ENCODE peak calls at places on chromosomes 1 and 21, in five cellular contexts. N is PC-3, K is esophagus squamous epithelium, D is uterus, I is mesendoderm. U is an unnamed sample. For H3K27me3, the result is how much of the 10 kb centered on the place peaks cover.

GRCh38 chr1:171712341-171712740 is 29.5 kb downstream of the VAMP4 start:
- DNase-seq in N (no peak), K (no peak), D (no peak), I (no peak), U (no peak)

GRCh38 chr21:46554431-46555224 is 50.3 kb downstream of the S100B start:
- DNase-seq in N (no peak), K (no peak), D (no peak), I (no peak), U (no peak)

GRCh38 chr1:229047161-229047840 is 223.6 kb upstream of the RAB4A start:
- DNase-seq in N (no peak), K (no peak), D (no peak), I (no peak), U (no peak)

GRCh38 chr1:10459185-10459584 is 9.4 kb downstream of the CORT start:
- DNase-seq in N (peak), K (no peak), D (no peak), I (peak), U (no peak)

GRCh38 chr1:92291372-92291999 is 7.3 kb downstream of the GLMN start:
- DNase-seq in N (peak), K (no peak), D (no peak), I (peak), U (no peak)

GRCh38 chr1:207084701-207085180 is 3.9 kb upstream of the C4BPB start:
- DNase-seq in N (peak), K (no peak), D (no peak), I (peak), U (no peak)

GRCh38 chr1:34985063-34985770 is at the start of gene TMEM35B:
- DNase-seq in N (peak), K (no peak), D (peak), I (peak), U (peak)

GRCh38 chr1:202367200-202367742 is 18.8 kb downstream of the PPP1R12B start:
- DNase-seq in N (no peak), K (no peak), D (no peak), I (no peak), U (no peak)

GRCh38 chr1:194487172-194487571 is 1300.8 kb upstream of the B3GALT2 start:
- DNase-seq in N (no peak), K (no peak), D (no peak), I (no peak), U (no peak)

GRCh38 chr1:174643206-174643605 is 195.4 kb downstream of the GPR52 start:
- DNase-seq in N (no peak), K (no peak), D (no peak), I (no peak), U (no peak)

GRCh38 chr1:71087060-71087459 is 6.2 kb upstream of the ZRANB2 start:
- DNase-seq in N (no peak), K (no peak), D (no peak), I (peak), U (no peak)

GRCh38 chr1:198619375-198620140 is 19.3 kb upstream of the PTPRC start:
- DNase-seq in N (no peak), K (no peak), D (no peak), I (no peak), U (no peak)

GRCh38 chr21:35727830-35728229 is 332.5 kb downstream of the SETD4 start:
- DNase-seq in N (no peak), K (no peak), D (no peak), I (no peak), U (no peak)

GRCh38 chr1:92994105-92994712 is 32.9 kb upstream of the DIPK1A start:
- DNase-seq in N (peak), K (peak), D (peak), I (peak), U (peak)

GRCh38 chr1:74689800-74690696 is 16.5 kb upstream of the ERICH3 start:
- DNase-seq in N (peak), K (no peak), D (peak), I (peak), U (no peak)

GRCh38 chr1:243367314-243367713 is 111.5 kb downstream of the SDCCAG8 start:
- DNase-seq in N (no peak), K (no peak), D (no peak), I (no peak), U (no peak)

DNA sequence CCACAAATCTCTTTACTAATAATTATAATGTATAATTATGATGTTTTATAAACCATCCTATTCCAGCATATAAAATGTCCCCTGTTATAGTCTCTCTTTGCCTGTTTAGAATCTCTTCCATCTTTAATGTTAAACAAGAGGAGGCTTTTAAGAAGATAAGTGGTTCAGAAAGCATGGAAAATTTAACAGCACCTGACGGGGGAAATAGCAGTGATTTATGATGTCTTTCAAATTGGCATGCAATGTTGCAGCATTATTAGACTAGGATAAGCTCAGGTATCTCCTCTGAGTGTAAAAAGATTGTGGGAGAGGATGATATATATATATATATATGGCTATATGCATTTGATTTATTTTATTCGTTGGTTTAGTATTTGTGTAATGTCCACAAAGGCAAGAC is 24.4 kb downstream of the GIPC2 start:
- DNase-seq in N (no peak), K (no peak), D (no peak), I (no peak), U (no peak)
- H3K27ac ChIP-seq in N (peak), K (peak), D (no peak), I (no peak), U (no peak)

GRCh38 chr1:76921590-76921989 is 54.3 kb downstream of the ST6GALNAC5 start:
- DNase-seq in N (no peak), K (no peak), D (no peak), I (no peak), U (no peak)
- H3K27me3 ChIP-seq in N (under half), K (under half), D (under half), I (under half), U (under half)

GRCh38 chr1:9191216-9191615 is 43.4 kb upstream of the H6PD start:
- DNase-seq in N (no peak), K (no peak), D (no peak), I (no peak), U (no peak)
- H3K4me3 ChIP-seq in N (no peak), K (no peak), D (no peak), I (no peak), U (no peak)

GRCh38 chr1:41724248-41724647 is 194.5 kb downstream of the HIVEP3 start:
- DNase-seq in N (no peak), K (no peak), D (no peak), I (no peak), U (no peak)

GRCh38 chr1:41728403-41729202 is 190.1 kb downstream of the HIVEP3 start:
- DNase-seq in N (no peak), K (no peak), D (no peak), I (no peak), U (peak)

GRCh38 chr1:41727749-41728115 is 191.0 kb downstream of the HIVEP3 start:
- DNase-seq in N (no peak), K (no peak), D (no peak), I (no peak), U (no peak)

GRCh38 chr1:41730806-41731205 is 187.9 kb downstream of the HIVEP3 start:
- DNase-seq in N (no peak), K (no peak), D (no peak), I (no peak), U (no peak)

DNA sequence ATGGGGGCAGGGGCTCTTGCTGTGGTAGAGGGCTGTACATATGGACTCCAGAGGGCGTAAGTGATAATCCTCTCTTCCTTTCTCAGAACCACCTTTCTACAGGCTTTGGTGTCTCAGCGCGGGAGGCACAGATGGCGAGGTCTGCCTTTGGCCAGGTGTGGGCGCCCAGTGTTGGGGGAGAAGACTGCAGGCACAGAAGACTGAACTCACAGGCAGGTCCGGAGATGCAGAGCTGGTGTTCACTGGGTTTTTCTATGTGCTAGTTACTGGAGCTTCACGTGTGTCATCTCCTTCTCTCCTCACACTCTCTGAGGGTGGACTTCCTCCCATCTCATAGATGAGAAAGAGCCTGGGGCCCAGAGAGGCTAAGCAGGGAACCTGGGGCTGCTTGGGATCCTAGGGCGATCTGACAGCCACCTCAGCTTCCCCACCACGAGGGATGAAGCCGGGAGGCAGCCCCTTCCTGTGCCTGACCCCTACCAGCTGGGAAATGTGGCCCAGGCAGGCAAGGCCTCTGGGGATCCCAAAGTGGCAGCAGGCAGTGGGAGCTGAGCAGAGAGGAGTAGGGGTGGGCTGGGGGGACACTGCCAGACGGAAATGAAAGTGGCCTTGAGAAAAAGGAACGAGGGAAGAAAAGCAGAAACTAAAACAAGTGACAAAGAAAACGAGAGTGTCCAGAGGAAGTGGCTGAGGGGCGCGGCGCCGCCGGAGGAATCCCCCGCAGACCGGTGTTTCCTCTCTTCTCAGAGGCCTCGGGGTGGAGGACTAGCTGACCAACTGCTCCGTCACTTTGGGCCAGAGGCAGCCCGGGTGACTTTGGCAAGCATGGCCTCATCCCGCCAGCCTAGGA is 191.6 kb downstream of the HIVEP3 start:
- DNase-seq in N (no peak), K (no peak), D (no peak), I (peak), U (peak)
- H3K27ac ChIP-seq in N (no peak), K (no peak), D (no peak), I (no peak), U (peak)

DNA sequence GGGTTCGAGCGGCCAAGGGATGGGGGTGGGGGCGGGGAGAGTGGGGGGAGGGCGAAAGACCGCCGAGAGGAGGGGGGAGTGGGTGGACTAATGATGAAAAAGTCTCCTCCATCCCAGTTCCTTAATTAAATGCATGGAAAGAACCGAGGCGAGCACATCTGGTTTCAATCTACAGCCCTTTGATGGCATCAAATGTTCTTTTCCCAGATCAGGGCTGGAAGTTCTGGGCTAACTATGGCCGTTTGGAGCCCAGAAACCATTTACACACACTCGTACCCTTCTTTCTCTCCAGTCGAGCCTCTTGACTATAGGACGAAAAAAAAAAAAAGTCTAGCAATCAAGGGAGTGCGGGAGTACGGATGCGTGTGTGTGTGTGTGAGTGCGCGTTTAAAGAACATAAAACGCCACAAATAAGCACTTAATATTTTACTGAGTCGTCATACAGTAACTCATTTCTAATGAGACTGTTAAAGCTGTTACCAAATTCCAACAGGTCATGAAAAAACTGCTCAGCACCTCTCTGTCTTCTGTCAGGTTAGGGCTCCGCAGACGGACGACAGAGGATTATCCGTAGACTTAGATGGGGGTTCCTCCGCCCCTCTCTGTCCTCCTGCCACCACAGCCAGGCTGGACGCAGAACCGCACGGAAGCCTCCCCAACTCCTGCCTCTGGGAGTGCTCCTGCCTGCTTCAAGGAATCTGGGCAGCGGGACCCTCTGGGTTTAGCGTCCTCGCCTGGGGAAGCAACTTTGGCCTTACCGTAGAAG is 2.1 kb upstream of the PRRX1 start:
- DNase-seq in N (no peak), K (no peak), D (peak), I (peak), U (no peak)
- H3K27me3 ChIP-seq in N (under half), K (under half), D (under half), I (half or more), U (under half)

DNA sequence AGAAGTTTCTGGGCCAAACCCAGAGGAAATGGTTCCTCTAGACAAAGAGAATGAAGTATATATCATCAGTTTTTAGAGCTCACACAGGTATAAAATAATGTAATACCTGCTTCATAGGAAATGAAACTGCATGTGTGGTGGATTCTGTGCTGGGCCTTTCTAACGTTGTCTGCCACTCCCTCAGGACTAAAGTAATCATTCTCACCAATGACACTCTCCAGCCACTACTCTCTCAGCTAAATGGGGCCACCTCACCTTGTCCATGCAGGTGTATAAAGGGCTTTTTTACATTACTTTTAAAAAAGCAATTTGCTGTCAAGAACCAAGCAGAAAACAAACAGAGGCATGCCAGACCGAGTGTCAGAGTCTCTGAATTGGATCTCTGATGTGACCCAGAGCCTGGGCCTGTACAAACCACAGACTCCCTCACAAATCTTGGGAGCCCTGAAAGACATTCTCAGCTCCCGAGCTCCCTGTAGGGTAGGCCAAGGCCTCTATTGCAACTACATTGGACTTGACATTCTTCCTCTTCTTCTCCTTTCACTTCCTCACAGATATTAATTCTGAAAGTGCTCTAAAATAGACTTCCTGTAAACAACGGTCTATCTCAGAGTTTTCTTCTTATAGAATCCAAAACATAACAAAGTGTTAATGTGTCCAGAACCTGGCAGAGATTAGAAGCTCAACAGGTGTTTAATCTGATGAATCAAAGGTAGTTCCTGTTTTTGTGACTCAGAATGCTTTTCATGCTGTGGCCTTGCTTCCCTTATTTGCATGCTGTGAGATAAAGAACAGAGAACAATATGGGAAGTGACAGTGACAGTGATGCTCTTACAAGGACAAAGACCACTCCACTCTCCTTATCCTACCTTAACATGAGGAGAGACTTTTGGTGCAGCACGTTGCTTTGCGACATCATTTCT is 8.6 kb downstream of the AIM2 start:
- DNase-seq in N (no peak), K (no peak), D (no peak), I (peak), U (no peak)
- H3K4me3 ChIP-seq in N (no peak), K (no peak), D (no peak), I (no peak), U (no peak)

DNA sequence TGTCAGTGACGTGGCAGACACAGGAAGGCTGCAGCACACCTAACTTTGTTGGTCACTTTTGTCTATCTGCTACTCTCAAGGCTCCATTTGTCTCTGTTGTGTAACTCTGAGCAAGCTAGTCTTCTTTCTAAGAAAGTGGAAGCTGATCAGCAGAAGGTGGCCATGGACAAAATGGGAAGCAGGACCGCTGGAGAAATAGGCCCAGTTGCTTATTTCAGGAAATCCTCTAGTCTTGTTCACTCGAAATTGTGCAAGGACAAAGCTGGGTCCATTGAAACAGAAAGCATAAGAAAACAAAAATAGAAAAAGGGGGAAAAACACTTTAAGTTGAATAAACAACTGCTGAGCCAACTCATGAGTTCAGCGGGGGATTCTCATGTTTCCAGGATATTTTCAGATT is 150.1 kb downstream of the PBX1 start:
- DNase-seq in N (no peak), K (no peak), D (no peak), I (no peak), U (no peak)
- H3K27ac ChIP-seq in N (peak), K (peak), D (peak), I (no peak), U (no peak)

GRCh38 chr1:18528616-18529015 is 47.9 kb downstream of the KLHDC7A start:
- DNase-seq in N (no peak), K (no peak), D (no peak), I (no peak), U (no peak)

GRCh38 chr1:18531503-18531845 is 50.7 kb downstream of the KLHDC7A start:
- DNase-seq in N (no peak), K (no peak), D (no peak), I (no peak), U (no peak)

GRCh38 chr1:18527921-18528320 is 47.2 kb downstream of the KLHDC7A start:
- DNase-seq in N (no peak), K (no peak), D (no peak), I (no peak), U (no peak)

GRCh38 chr1:18530567-18531502 is 50.1 kb downstream of the KLHDC7A start:
- DNase-seq in N (peak), K (no peak), D (no peak), I (peak), U (no peak)

DNA sequence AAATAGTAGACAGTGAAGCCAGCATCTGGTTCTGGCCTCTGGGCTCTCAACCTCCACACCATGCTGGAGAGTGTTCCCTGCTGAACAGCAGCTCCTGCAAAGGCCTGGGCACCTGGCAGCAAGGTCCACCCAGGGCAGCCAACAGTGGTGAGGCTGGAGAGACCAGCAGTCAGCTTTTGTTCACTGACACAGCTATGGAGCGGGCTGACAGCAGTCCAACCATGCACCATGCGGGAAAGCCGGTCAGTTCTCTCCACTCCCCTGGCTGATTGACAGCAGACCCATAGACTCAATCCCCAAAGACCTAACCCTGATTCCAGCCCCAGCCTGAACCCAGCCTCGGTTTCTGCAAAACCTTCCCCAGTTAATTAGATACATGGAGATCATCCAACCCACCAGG is 49.0 kb downstream of the KLHDC7A start:
- DNase-seq in N (no peak), K (no peak), D (no peak), I (no peak), U (no peak)
- H3K27me3 ChIP-seq in N (under half), K (under half), D (under half), I (under half), U (under half)

GRCh38 chr1:213376862-213377372 is 325.9 kb downstream of the RPS6KC1 start:
- DNase-seq in N (no peak), K (no peak), D (no peak), I (peak), U (no peak)

GRCh38 chr1:213383465-213383864 is 332.4 kb downstream of the RPS6KC1 start:
- DNase-seq in N (no peak), K (no peak), D (no peak), I (no peak), U (no peak)

GRCh38 chr1:213385806-213386324 is 334.8 kb downstream of the RPS6KC1 start:
- DNase-seq in N (no peak), K (no peak), D (no peak), I (no peak), U (no peak)

GRCh38 chr1:213385201-213385600 is 334.2 kb downstream of the RPS6KC1 start:
- DNase-seq in N (no peak), K (no peak), D (no peak), I (no peak), U (no peak)

GRCh38 chr1:213381572-213382084 is 330.6 kb downstream of the RPS6KC1 start:
- DNase-seq in N (no peak), K (no peak), D (no peak), I (no peak), U (no peak)
- H3K4me3 ChIP-seq in N (no peak), K (peak), D (no peak), I (no peak), U (peak)

DNA sequence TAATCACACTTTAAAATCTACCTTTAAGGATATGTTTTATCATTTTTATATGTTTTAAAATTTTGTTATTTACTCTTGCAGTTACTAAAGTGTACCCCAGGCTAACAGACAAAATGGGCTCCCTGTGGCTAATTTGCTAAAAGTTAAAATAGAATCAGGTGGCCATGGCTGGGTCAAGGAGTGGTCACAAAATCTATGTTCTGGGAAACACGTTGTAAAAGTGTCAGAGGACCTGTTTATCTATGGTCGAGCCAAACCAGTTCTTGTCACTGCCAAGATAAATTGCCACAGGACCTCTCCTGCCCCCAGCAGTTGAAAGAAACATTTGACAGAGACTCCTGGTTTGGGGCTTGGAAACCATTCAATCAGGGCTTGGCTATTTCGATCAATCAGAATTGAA is 21.2 kb upstream of the TTLL7 start:
- DNase-seq in N (peak), K (no peak), D (no peak), I (peak), U (no peak)
- H3K27ac ChIP-seq in N (no peak), K (no peak), D (no peak), I (no peak), U (no peak)